ENCODE peak calls at places on chromosomes 16 and 17, in four cellular contexts. O is tibial nerve, U is IMR-90, Y is astrocyte. F is an unnamed sample. For H3K36me3, the result is how much of the 10 kb centered on the place peaks cover.

GRCh38 chr17:15944720-15945492 is at the start of gene ADORA2B:
- DNase-seq in O (no peak), U (peak), Y (peak), F (no peak)

GRCh38 chr16:59459811-59460210 is 725.7 kb upstream of the GOT2 start:
- DNase-seq in O (no peak), U (peak), Y (peak), F (no peak)

GRCh38 chr16:68645494-68646388 is 631 bp downstream of the CDH3 start:
- DNase-seq in O (no peak), U (no peak), Y (no peak), F (no peak)

GRCh38 chr17:76658387-76658705 is 14.8 kb upstream of the ST6GALNAC1 start:
- DNase-seq in O (no peak), U (no peak), Y (no peak), F (no peak)

GRCh38 chr16:69424935-69425784 is 741 bp downstream of the CYB5B start:
- DNase-seq in O (no peak), U (no peak), Y (no peak), F (no peak)

GRCh38 chr16:4593069-4593468 is 21.6 kb downstream of the UBALD1 start:
- DNase-seq in O (no peak), U (no peak), Y (no peak), F (no peak)

GRCh38 chr17:49968380-49969133 is 433 bp upstream of the DLX4 start:
- DNase-seq in O (no peak), U (peak), Y (peak), F (peak)

GRCh38 chr17:3722716-3723115 is 987 bp upstream of the HASPIN start:
- DNase-seq in O (no peak), U (peak), Y (no peak), F (no peak)

GRCh38 chr17:56785997-56786680 is 47.6 kb downstream of the C17orf67 start:
- DNase-seq in O (no peak), U (no peak), Y (no peak), F (no peak)

GRCh38 chr16:456891-457483 is 31.5 kb downstream of the RAB11FIP3 start:
- DNase-seq in O (no peak), U (peak), Y (peak), F (no peak)

GRCh38 chr16:58026139-58026704 is 668 bp downstream of the MMP15 start:
- DNase-seq in O (no peak), U (peak), Y (peak), F (no peak)

GRCh38 chr16:26505501-26505900 is 561.2 kb upstream of the C16orf82 start:
- DNase-seq in O (no peak), U (no peak), Y (no peak), F (no peak)
- TF ChIP-seq CTCF in O (no peak), U (no peak), Y (no peak), F (no peak)

DNA sequence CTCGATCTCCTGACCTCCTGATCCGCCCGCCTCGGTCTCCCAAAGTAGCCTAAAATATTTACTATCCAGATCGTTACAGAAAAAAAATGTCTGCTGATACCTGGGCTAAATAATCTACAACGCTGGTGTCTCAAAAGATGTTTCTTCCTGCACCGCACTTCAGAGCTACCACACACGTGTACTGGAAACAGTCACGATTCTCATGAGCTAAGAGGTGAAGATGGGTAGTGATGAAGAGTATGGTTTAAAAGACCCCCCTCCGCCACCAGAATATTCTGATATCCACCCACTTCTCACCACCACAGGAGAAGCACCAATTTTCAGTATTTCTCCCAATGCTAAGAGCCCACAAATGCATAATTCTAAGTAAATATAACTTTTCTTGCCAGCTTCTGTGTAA is 50.2 kb downstream of the SMG6 start:
- DNase-seq in O (no peak), U (no peak), Y (no peak), F (no peak)
- H3K36me3 ChIP-seq in O (under half), U (under half), Y (under half), F (under half)

DNA sequence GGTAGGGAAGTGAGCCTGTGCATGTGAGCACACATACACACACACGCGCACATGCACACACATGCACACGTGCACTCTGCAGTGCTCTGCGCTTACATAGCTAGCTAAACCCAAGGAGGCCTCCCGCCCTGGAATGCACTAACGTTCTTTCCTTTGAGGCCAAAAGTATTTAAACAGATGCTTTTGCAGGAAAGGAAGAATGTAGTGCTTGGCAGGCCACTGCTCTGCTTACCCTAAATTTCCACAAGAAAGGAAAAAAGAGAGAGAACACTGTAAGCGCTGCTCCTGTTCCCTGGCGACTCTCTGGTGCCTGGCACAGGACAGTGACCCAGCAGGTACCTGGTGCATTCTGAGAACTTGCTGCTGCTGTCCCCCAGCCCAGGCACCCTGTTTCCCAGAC is 31.3 kb upstream of the MRPS23 start:
- DNase-seq in O (no peak), U (peak), Y (peak), F (peak)
- H3K4me3 ChIP-seq in O (no peak), U (no peak), Y (no peak), F (no peak)

DNA sequence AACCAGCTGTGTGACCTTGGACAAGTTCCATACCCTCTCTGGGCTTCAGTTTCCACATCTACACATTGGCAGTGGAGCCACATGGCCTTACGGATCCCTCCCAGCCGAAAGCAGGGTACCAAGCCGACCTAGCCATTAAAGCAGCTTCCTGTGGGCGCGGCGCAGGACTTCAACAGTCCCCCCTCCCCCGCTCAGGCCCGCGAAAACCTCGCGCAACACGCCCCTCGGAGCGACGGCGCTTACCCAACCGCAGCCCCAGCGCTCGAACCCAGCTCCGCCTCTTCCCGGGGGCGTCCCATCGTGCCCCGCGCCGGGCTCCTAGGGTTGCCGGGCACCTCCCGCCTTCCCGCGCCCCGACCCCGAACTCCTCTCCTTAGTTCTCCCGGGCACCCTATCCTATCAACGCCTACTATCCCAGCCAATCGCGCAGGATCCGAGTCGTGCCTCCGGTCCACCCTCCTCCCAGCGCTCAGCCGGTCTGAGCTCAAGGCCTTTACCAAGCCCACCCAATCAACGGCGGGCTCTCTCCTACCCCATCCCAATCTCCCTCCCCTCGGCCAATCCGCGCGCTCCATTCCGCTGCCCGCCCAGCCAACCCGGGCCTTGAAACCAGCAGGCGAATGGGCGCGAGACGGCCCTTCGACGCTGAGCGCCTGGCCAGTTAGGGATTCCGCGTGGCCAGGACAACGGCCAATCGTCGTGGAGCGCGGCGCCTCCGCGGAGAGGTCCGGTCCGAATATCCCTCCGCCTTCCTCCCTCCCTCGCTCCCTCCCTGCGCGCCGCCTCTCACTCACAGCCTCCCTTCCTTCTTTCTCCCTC is at the start of gene KPNB1:
- DNase-seq in O (peak), U (peak), Y (peak), F (peak)
- TF ChIP-seq CTCF in O (peak), U (no peak), Y (no peak), F (no peak)

DNA sequence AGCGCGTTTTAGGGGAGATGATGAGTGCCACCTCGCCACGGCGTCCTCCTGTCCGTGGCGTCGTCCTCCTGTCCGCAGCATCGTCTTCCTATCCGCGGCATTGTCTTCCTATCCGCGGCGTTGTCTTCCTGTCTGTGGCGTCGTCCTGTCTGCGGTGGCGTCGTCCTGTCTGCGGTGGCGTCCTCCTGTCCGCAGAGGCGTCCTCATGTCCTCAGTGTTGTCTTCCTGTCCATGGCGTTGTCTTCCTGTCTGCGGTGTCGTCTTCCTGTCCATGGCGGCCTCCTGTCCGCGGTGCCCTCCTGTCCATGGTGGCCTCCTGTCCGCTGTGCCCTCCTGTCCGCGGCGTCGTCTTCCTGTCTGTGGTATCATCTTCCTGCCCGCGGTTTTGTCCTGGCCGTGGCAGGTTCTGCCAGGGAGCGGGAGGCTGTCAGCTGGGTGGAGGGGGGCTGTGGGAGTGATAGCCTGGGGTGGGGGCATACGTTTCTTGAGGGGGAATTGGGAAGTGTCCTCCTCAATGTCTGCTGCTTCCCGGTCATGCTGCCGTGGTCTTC is 30.9 kb downstream of the TBCD start:
- DNase-seq in O (no peak), U (no peak), Y (no peak), F (no peak)
- H3K36me3 ChIP-seq in O (half or more), U (under half), Y (under half), F (under half)

GRCh38 chr16:73232555-73233422 is 184.9 kb upstream of the ZFHX3 start:
- DNase-seq in O (no peak), U (peak), Y (peak), F (peak)

GRCh38 chr16:73230651-73231050 is 182.7 kb upstream of the ZFHX3 start:
- DNase-seq in O (no peak), U (no peak), Y (no peak), F (no peak)

GRCh38 chr16:73231379-73231778 is 183.5 kb upstream of the ZFHX3 start:
- DNase-seq in O (no peak), U (no peak), Y (no peak), F (no peak)

GRCh38 chr16:73231969-73232554 is 184.1 kb upstream of the ZFHX3 start:
- DNase-seq in O (no peak), U (no peak), Y (peak), F (no peak)

DNA sequence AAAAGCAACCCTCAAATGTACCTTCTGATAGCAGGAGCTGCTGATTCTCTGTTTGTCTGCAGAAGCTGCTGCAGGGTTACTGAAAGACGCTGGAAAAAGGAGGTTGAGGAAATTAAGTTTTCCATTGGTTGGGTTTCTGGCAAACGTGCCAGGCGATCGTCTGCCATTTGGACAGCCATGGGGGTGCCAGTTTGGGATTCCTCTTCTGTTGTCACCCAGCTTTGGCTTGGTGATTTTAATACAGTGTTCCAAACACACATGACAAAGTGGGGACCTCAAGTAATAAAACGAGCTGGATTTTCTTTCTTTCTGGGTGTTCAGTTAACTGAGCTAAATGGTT is 185.5 kb upstream of the ZFHX3 start:
- DNase-seq in O (no peak), U (no peak), Y (no peak), F (no peak)
- H3K4me3 ChIP-seq in O (no peak), U (peak), Y (no peak), F (no peak)

DNA sequence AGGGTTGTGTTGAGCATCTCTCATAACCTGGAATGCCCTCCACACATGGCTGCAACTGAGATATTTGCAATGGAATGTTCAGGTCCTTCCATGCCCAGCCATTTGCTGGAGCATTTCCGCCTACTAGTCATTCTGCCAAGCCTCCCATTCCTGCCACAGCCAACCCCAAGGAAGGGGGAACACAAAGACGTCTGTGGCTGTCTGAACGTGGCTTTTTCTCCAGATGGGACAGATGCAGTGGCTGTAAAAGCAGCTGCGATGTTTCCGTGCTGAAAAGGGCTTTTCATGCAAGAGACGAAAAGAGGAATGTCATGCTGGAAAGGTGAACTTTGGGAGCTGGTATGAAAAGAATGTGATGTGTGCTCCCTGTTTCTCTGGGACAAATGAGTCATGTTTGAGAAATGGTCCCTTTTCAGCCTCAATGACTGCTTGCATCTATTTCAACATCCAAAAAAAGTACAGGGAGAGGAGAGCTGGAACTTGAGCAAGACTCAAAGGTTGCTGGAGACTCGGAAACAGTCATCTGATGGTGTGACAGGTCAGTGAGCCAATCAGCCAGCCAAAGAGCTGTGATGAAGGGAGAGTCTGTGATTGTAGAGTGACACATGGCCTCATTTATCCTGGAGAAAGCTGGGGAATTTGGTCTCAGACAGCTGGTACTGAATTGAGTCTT is 208.9 kb downstream of the SHISA9 start:
- DNase-seq in O (no peak), U (no peak), Y (peak), F (peak)
- TF ChIP-seq CTCF in O (no peak), U (no peak), Y (no peak), F (no peak)

F was measured in BJ.